ENCODE peak calls at places on chromosomes 12 and 14, in ten cellular contexts. Y is fibroblast of villous mesenchyme, J is esophagus muscularis mucosa, T is esophagus squamous epithelium, O is tibial artery, M is endodermal cell, D is A549, B is AG04450, N is MM.1S, I is fibroblast of lung. L is an unnamed sample.

GRCh38 chr12:99383258-99383657 is 264.3 kb upstream of the GARIN6 start:
- DNase-seq in Y (no peak), J (no peak), T (no peak), O (no peak), M (no peak), D (no peak), B (no peak), N (no peak), I (no peak), L (no peak)

GRCh38 chr12:108090107-108090899 is 38.8 kb upstream of the WSCD2 start:
- DNase-seq in Y (no peak), J (no peak), T (no peak), O (no peak), M (peak; percentile 74), D (no peak), B (no peak), N (no peak), I (no peak), L (no peak)

GRCh38 chr14:33765251-33765650 is 185.6 kb downstream of the EGLN3 start:
- DNase-seq in Y (peak; percentile 71), J (no peak), T (no peak), O (no peak), M (peak; percentile 88), D (no peak), B (no peak), N (no peak), I (no peak), L (peak; percentile 83)

GRCh38 chr12:48795550-48796455 is 6.9 kb upstream of the ADCY6 start:
- DNase-seq in Y (peak; percentile 83), J (no peak), T (no peak), O (peak; percentile 83), M (peak; percentile 97), D (peak; percentile 87), B (no peak), N (peak; percentile 59), I (peak; percentile 82), L (peak; percentile 88)

GRCh38 chr12:8780389-8780788 is 42.0 kb upstream of the A2ML1 start:
- DNase-seq in Y (peak; percentile 29), J (no peak), T (no peak), O (no peak), M (peak; percentile 70), D (peak; percentile 58), B (peak; percentile 1), N (peak; percentile 10), I (peak; percentile 56), L (peak; percentile 59)

GRCh38 chr12:120474092-120474960 is 4.8 kb upstream of the SRSF9 start:
- DNase-seq in Y (peak; percentile 34), J (no peak), T (no peak), O (peak; percentile 10), M (peak; percentile 74), D (peak; percentile 62), B (no peak), N (no peak), I (no peak), L (peak; percentile 65)

GRCh38 chr12:124387510-124387855 is 92.6 kb downstream of the RFLNA start:
- DNase-seq in Y (peak; percentile 48), J (no peak), T (no peak), O (peak; percentile 85), M (no peak), D (no peak), B (no peak), N (no peak), I (no peak), L (no peak)

GRCh38 chr12:26630546-26631027 is 202.4 kb downstream of the ITPR2 start:
- DNase-seq in Y (peak; percentile 83), J (no peak), T (no peak), O (no peak), M (no peak), D (peak; percentile 18), B (peak; percentile 49), N (no peak), I (peak; percentile 64), L (peak; percentile 67)

GRCh38 chr14:77058082-77058481 is 29.6 kb upstream of the IRF2BPL start:
- DNase-seq in Y (no peak), J (no peak), T (no peak), O (no peak), M (no peak), D (no peak), B (no peak), N (no peak), I (no peak), L (no peak)

GRCh38 chr14:56195219-56195618 is 77.0 kb downstream of the PELI2 start:
- DNase-seq in Y (no peak), J (no peak), T (no peak), O (no peak), M (no peak), D (no peak), B (no peak), N (no peak), I (no peak), L (no peak)

GRCh38 chr12:10098762-10099161 is at the start of gene CLEC1A:
- DNase-seq in Y (no peak), J (no peak), T (no peak), O (no peak), M (peak; percentile 83), D (no peak), B (no peak), N (no peak), I (peak; percentile 11), L (no peak)

GRCh38 chr12:709631-710030 is 42.7 kb upstream of the WNK1 start:
- DNase-seq in Y (no peak), J (no peak), T (no peak), O (no peak), M (no peak), D (no peak), B (no peak), N (no peak), I (no peak), L (no peak)

GRCh38 chr12:44835641-44836379 is 40.3 kb downstream of the NELL2 start:
- DNase-seq in Y (no peak), J (no peak), T (no peak), O (no peak), M (no peak), D (no peak), B (no peak), N (no peak), I (no peak), L (no peak)

GRCh38 chr12:119158004-119158776 is 20.5 kb upstream of the HSPB8 start:
- DNase-seq in Y (no peak), J (no peak), T (no peak), O (no peak), M (no peak), D (no peak), B (no peak), N (no peak), I (no peak), L (no peak)

GRCh38 chr12:67651380-67651695 is 2.8 kb downstream of the DYRK2 start:
- DNase-seq in Y (peak; percentile 44), J (no peak), T (no peak), O (no peak), M (no peak), D (peak; percentile 46), B (no peak), N (peak; percentile 30), I (peak; percentile 70), L (peak; percentile 60)

GRCh38 chr12:109951751-109952150 is 44.4 kb downstream of the GIT2 start:
- DNase-seq in Y (peak; percentile 64), J (no peak), T (no peak), O (no peak), M (peak; percentile 84), D (no peak), B (peak; percentile 85), N (no peak), I (peak; percentile 73), L (peak; percentile 73)

GRCh38 chr12:131915774-131916173 is 13.3 kb upstream of the PUS1 start:
- DNase-seq in Y (no peak), J (no peak), T (no peak), O (no peak), M (peak; percentile 62), D (no peak), B (no peak), N (no peak), I (no peak), L (no peak)

GRCh38 chr12:54046809-54047159 is 6.9 kb upstream of the HOXC4 start:
- DNase-seq in Y (no peak), J (no peak), T (no peak), O (no peak), M (no peak), D (no peak), B (no peak), N (no peak), I (no peak), L (no peak)
- H3K4me3 ChIP-seq in Y (no peak overlapping the region), J (peak overlapping the region; percentile 27), T (peak overlapping the region; percentile 33), O (no peak overlapping the region), M (no peak overlapping the region), D (no peak overlapping the region), B (no peak overlapping the region), N (no peak overlapping the region), I (no peak overlapping the region), L (no peak overlapping the region)

GRCh38 chr12:87270894-87271293 is 758.3 kb downstream of the C12orf50 start:
- DNase-seq in Y (peak; percentile 8), J (no peak), T (no peak), O (no peak), M (no peak), D (peak; percentile 60), B (no peak), N (no peak), I (peak; percentile 35), L (peak; percentile 55)

DNA sequence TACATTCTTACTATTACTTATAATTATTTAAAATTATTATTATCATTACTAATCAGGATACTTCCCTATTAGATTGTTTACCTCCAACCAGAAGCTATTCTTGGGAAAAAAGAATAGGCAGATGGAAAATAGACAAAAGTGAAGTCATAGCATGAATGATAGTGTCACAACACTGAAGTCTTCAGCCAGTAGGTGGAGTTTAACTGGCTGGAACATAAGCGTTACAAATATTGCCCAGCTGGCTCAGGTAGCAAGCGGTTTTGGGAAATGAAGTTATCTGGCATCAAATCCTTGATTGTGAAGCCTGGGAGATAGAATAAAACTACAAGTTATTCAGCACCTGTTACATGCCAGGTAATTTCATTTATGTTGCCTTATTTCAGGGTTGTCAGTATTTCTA is 762.9 kb downstream of the C12orf50 start:
- DNase-seq in Y (no peak), J (no peak), T (no peak), O (no peak), M (no peak), D (peak; percentile 27), B (no peak), N (no peak), I (no peak), L (no peak)
- TF ChIP-seq CTCF in Y (no peak), J (no peak), T (no peak), O (no peak), M (peak; percentile 57), D (peak; percentile 27), B (no peak), N (no peak), I (no peak), L (peak; percentile 12)

DNA sequence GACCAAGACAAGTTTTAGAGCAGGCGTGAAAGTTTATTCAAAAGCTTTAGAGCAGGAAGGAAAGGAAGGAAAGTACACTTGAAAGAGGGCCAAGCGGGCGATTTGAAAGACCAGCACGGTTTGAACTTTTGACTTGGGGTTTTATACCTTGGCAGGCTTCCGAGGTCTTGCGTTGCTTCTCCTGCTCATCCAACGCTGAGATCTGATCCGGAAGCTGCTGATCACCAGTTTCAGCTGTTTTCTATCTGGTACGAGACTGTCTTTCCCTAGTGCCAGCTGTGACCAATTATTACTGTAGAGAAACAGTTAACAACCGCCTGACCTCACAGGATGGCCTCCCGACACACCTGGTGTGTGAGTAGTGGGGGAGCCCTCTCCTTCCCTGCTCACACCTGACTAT is 20.6 kb upstream of the SNRPF start:
- DNase-seq in Y (peak; percentile 59), J (no peak), T (no peak), O (no peak), M (no peak), D (peak; percentile 90), B (no peak), N (peak; percentile 68), I (peak; percentile 69), L (no peak)
- H3K4me3 ChIP-seq in Y (no peak overlapping the region), J (peak overlapping the region; percentile 3), T (no peak overlapping the region), O (no peak overlapping the region), M (no peak overlapping the region), D (peak overlapping the region; percentile 7), B (no peak overlapping the region), N (no peak overlapping the region), I (no peak overlapping the region), L (no peak overlapping the region)

GRCh38 chr14:65164068-65164824 is 61.9 kb upstream of the MAX start:
- DNase-seq in Y (peak; percentile 63), J (no peak), T (no peak), O (no peak), M (no peak), D (peak; percentile 56), B (no peak), N (peak; percentile 31), I (peak; percentile 69), L (peak; percentile 74)
- TF ChIP-seq CTCF in Y (peak; percentile 70), J (peak; percentile 61), T (peak; percentile 69), O (peak; percentile 53), M (peak; percentile 93), D (peak; percentile 94), B (peak; percentile 71), N (peak; percentile 50), I (peak; percentile 63), L (peak; percentile 65)

L was measured in fibroblast of pulmonary artery.